ENCODE peak calls at places on chromosomes 6 and 20, in nine cellular contexts. N is ovary, D is A549, Q is H1, R is HepG2, U is tibial nerve, O is transverse colon, C is GM12878, P is suprapubic skin. X is an unnamed sample.

GRCh38 chr6:152983637-152984386 is 971 bp upstream of the FBXO5 start:
- DNase-seq in N (peak), D (peak), Q (no peak), R (peak), U (peak), O (peak), C (peak), P (peak), X (peak)

GRCh38 chr6:170211404-170212025 is 79.4 kb downstream of the DLL1 start:
- DNase-seq in N (no peak), D (no peak), Q (no peak), R (no peak), U (no peak), O (no peak), C (no peak), P (no peak), X (peak)

GRCh38 chr6:53546256-53546655 is 1.4 kb upstream of the GCLC start:
- DNase-seq in N (no peak), D (no peak), Q (no peak), R (no peak), U (no peak), O (no peak), C (no peak), P (no peak), X (no peak)

GRCh38 chr20:63703976-63704748 is 3.6 kb downstream of the ARFRP1 start:
- DNase-seq in N (no peak), D (no peak), Q (no peak), R (no peak), U (no peak), O (no peak), C (no peak), P (peak), X (no peak)

GRCh38 chr6:132919476-132919875 is 105.1 kb downstream of the RPS12 start:
- DNase-seq in N (peak), D (no peak), Q (no peak), R (no peak), U (peak), O (peak), C (no peak), P (no peak), X (peak)

GRCh38 chr20:38197217-38198008 is 32.3 kb upstream of the TGM2 start:
- DNase-seq in N (no peak), D (no peak), Q (no peak), R (no peak), U (no peak), O (no peak), C (no peak), P (no peak), X (no peak)

GRCh38 chr20:58693226-58694006 is 816 bp downstream of the NPEPL1 start:
- DNase-seq in N (no peak), D (peak), Q (no peak), R (no peak), U (no peak), O (peak), C (no peak), P (no peak), X (peak)

GRCh38 chr6:4778086-4778485 is 1.9 kb downstream of the CDYL start:
- DNase-seq in N (no peak), D (no peak), Q (no peak), R (no peak), U (no peak), O (no peak), C (no peak), P (no peak), X (no peak)

GRCh38 chr6:40308533-40309306 is 278.4 kb downstream of the LRFN2 start:
- DNase-seq in N (peak), D (peak), Q (peak), R (peak), U (peak), O (peak), C (peak), P (peak), X (peak)

GRCh38 chr20:7742479-7742878 is 197.8 kb downstream of the HAO1 start:
- DNase-seq in N (no peak), D (no peak), Q (no peak), R (no peak), U (no peak), O (no peak), C (no peak), P (no peak), X (peak)

GRCh38 chr20:24166127-24166389 is 177.5 kb upstream of the GGTLC1 start:
- DNase-seq in N (no peak), D (no peak), Q (no peak), R (no peak), U (no peak), O (no peak), C (no peak), P (no peak), X (no peak)

GRCh38 chr6:46393940-46394337 is 97.3 kb downstream of the RCAN2 start:
- DNase-seq in N (no peak), D (no peak), Q (no peak), R (no peak), U (no peak), O (no peak), C (no peak), P (no peak), X (no peak)

GRCh38 chr20:1983311-1983710 is 10.5 kb downstream of the PDYN start:
- DNase-seq in N (no peak), D (no peak), Q (no peak), R (no peak), U (no peak), O (no peak), C (no peak), P (no peak), X (no peak)

GRCh38 chr6:88124925-88125557 is 41.1 kb downstream of the CNR1 start:
- DNase-seq in N (no peak), D (no peak), Q (no peak), R (no peak), U (no peak), O (no peak), C (no peak), P (no peak), X (no peak)

GRCh38 chr6:150143521-150144293 is 863 bp downstream of the PPP1R14C start:
- DNase-seq in N (no peak), D (no peak), Q (no peak), R (no peak), U (no peak), O (peak), C (no peak), P (no peak), X (no peak)

GRCh38 chr6:126959765-126960164 is 158.7 kb upstream of the RSPO3 start:
- DNase-seq in N (no peak), D (no peak), Q (no peak), R (no peak), U (no peak), O (no peak), C (no peak), P (no peak), X (no peak)

GRCh38 chr20:34703573-34704176 is 469 bp upstream of the TP53INP2 start:
- DNase-seq in N (no peak), D (no peak), Q (no peak), R (peak), U (no peak), O (peak), C (no peak), P (peak), X (peak)

GRCh38 chr20:31949877-31950646 is 1.8 kb downstream of the PDRG1 start:
- DNase-seq in N (no peak), D (no peak), Q (no peak), R (no peak), U (no peak), O (no peak), C (no peak), P (no peak), X (no peak)

GRCh38 chr6:24775520-24776058 is 852 bp downstream of the GMNN start:
- DNase-seq in N (no peak), D (no peak), Q (no peak), R (peak), U (no peak), O (no peak), C (no peak), P (no peak), X (no peak)

GRCh38 chr6:88499845-88500699 is 333.9 kb upstream of the CNR1 start:
- DNase-seq in N (no peak), D (no peak), Q (no peak), R (no peak), U (no peak), O (no peak), C (peak), P (no peak), X (no peak)

GRCh38 chr20:10671850-10672578 is 1.8 kb downstream of the JAG1 start:
- DNase-seq in N (peak), D (no peak), Q (no peak), R (no peak), U (peak), O (peak), C (no peak), P (peak), X (peak)

GRCh38 chr6:72787521-72788031 is 165.7 kb downstream of the KCNQ5 start:
- DNase-seq in N (no peak), D (peak), Q (no peak), R (no peak), U (no peak), O (no peak), C (no peak), P (no peak), X (no peak)

GRCh38 chr20:32440758-32441078 is 82.6 kb downstream of the ASXL1 start:
- DNase-seq in N (peak), D (no peak), Q (no peak), R (no peak), U (no peak), O (no peak), C (no peak), P (peak), X (no peak)

GRCh38 chr20:13402171-13402760 is 181.2 kb downstream of the ISM1 start:
- DNase-seq in N (no peak), D (no peak), Q (no peak), R (no peak), U (peak), O (peak), C (no peak), P (no peak), X (no peak)

GRCh38 chr6:170289971-170290305 is 940 bp downstream of the DLL1 start:
- DNase-seq in N (no peak), D (no peak), Q (no peak), R (no peak), U (no peak), O (no peak), C (no peak), P (no peak), X (no peak)

DNA sequence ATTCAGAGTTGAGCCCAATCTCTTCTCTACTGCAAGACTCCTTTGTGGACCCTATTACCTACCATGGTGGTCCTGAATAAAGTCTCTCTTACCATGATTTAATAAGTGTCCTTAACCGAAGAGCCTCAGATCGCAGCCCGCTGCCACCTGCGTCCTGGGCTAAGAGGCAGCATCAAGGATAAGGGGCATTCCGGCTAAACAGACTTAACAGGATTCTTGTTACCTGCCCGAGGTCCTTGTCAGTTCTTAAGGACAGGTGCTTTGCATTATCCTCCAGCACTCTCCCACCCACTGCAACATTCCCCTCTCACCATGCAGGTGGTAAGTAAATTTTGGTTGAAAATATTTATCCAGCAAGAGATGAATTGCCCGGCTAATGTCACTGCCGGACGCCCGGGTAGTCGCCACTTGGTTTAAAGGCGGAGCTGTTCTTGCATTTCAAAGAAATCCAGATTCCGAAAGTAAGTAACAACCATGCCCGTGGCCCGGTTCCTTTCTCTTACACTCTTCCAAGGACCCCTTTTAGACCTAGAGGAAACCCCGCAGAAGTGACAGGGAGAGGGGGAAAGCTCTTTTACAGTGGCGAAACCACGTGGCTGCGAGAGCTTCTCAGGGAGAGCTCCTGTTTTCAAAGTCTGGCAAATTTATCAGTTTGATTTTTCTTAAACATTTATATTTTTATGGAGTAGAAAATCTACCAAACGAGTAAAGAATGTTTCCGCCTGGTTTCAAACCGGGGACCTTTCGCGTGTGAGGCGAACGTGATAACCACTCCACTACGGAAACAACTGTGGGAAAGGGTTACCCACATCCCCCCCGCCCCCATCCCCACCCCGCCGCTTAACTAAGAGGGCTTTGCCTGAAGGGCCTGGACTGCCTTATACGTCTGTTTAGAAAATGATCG is 41.9 kb upstream of the PRSS16 start:
- DNase-seq in N (no peak), D (no peak), Q (no peak), R (no peak), U (no peak), O (no peak), C (no peak), P (no peak), X (no peak)
- TF ChIP-seq POLR2A in N (no peak), D (no peak), Q (no peak), R (no peak), U (no peak), O (no peak), C (no peak), P (no peak), X (no peak)

GRCh38 chr6:99709062-99709461 is 102.4 kb downstream of the PRDM13 start:
- DNase-seq in N (no peak), D (no peak), Q (no peak), R (no peak), U (no peak), O (no peak), C (no peak), P (no peak), X (no peak)
- TF ChIP-seq EP300 in N (no peak), D (no peak), Q (no peak), R (no peak), U (no peak), O (no peak), C (no peak), P (no peak), X (no peak)

DNA sequence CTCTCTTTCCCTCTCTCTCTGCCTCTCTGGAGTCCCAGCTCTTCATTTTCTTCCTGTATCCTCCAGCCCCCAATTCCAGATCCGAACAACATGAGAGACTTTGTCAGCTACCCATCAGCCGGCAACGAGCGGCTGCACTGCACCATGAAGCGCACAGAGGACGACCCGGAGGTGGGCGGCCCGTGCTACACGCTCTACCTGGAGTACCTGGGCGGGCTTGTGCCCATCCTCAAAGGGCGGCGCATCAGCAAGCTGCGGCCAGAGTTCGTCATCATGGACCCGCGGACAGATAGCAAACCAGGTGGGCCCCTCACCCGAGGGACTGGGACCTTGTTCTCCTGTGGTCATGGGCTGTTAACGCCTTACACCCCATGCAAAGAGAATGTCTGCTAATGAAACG is 78.9 kb upstream of the TMEM181 start:
- DNase-seq in N (no peak), D (no peak), Q (no peak), R (no peak), U (no peak), O (no peak), C (no peak), P (no peak), X (no peak)
- H3K27ac ChIP-seq in N (no peak), D (peak), Q (no peak), R (no peak), U (no peak), O (no peak), C (no peak), P (no peak), X (no peak)

GRCh38 chr20:20052074-20052970 is at the start of the genes CFAP61 and CRNKL1:
- DNase-seq in N (peak), D (peak), Q (peak), R (peak), U (peak), O (peak), C (peak), P (peak), X (peak)
- TF ChIP-seq POLR2A in N (no peak), D (peak), Q (peak), R (peak), U (no peak), O (peak), C (peak), P (no peak), X (no peak)